ENCODE peak calls at places on chromosomes 16 and 17, in seven cellular contexts. One of them, this sample, is unnamed.

GRCh38 chr17:38799501-38800236 is at the start of gene PIP4K2B:
- DNase-seq in fibroblast of mammary gland: peak
- DNase-seq in transverse colon: peak
- DNase-seq in T-helper 2 cell: peak
- DNase-seq in activated CD4-positive, alpha-beta T cell treated with anti-CD3 and anti-CD28 coated beads, Interleukin-2, amount 10 ng/mL, durations not matched to agents 24 days and 14 days: peak
- DNase-seq in activated naive CD8-positive, alpha-beta T cell treated with anti-CD3 and anti-CD28 coated beads, Interleukin-2, amount 50 U/mL, for 16 hours: peak
- DNase-seq in GM12865: peak
- DNase-seq in this sample: peak

GRCh38 chr16:16908058-16908457 is 529.1 kb downstream of the NPIPA7 start:
- DNase-seq in activated naive CD8-positive, alpha-beta T cell treated with anti-CD3 and anti-CD28 coated beads, Interleukin-2, amount 50 U/mL, for 16 hours: no peak
- DNase-seq in activated CD4-positive, alpha-beta T cell treated with anti-CD3 and anti-CD28 coated beads, Interleukin-2, amount 10 ng/mL, durations not matched to agents 24 days and 14 days: no peak
- DNase-seq in GM12865: no peak
- DNase-seq in T-helper 2 cell: no peak
- DNase-seq in fibroblast of mammary gland: no peak
- DNase-seq in transverse colon: no peak
- DNase-seq in this sample: no peak

GRCh38 chr17:73196500-73196899 is 3.6 kb downstream of the COG1 start:
- DNase-seq in activated naive CD8-positive, alpha-beta T cell treated with anti-CD3 and anti-CD28 coated beads, Interleukin-2, amount 50 U/mL, for 16 hours: no peak
- DNase-seq in T-helper 2 cell: no peak
- DNase-seq in fibroblast of mammary gland: no peak
- DNase-seq in GM12865: peak
- DNase-seq in transverse colon: peak
- DNase-seq in activated CD4-positive, alpha-beta T cell treated with anti-CD3 and anti-CD28 coated beads, Interleukin-2, amount 10 ng/mL, durations not matched to agents 24 days and 14 days: no peak
- DNase-seq in this sample: peak

GRCh38 chr16:831571-832443 is 31.3 kb upstream of the GNG13 start:
- DNase-seq in fibroblast of mammary gland: no peak
- DNase-seq in activated naive CD8-positive, alpha-beta T cell treated with anti-CD3 and anti-CD28 coated beads, Interleukin-2, amount 50 U/mL, for 16 hours: no peak
- DNase-seq in GM12865: no peak
- DNase-seq in T-helper 2 cell: no peak
- DNase-seq in transverse colon: no peak
- DNase-seq in activated CD4-positive, alpha-beta T cell treated with anti-CD3 and anti-CD28 coated beads, Interleukin-2, amount 10 ng/mL, durations not matched to agents 24 days and 14 days: no peak
- DNase-seq in this sample: no peak

GRCh38 chr16:67547423-67548264 is 14.7 kb upstream of the CTCF start:
- DNase-seq in activated CD4-positive, alpha-beta T cell treated with anti-CD3 and anti-CD28 coated beads, Interleukin-2, amount 10 ng/mL, durations not matched to agents 24 days and 14 days: peak
- DNase-seq in GM12865: peak
- DNase-seq in activated naive CD8-positive, alpha-beta T cell treated with anti-CD3 and anti-CD28 coated beads, Interleukin-2, amount 50 U/mL, for 16 hours: no peak
- DNase-seq in transverse colon: peak
- DNase-seq in fibroblast of mammary gland: no peak
- DNase-seq in T-helper 2 cell: no peak
- DNase-seq in this sample: no peak

GRCh38 chr17:31511176-31511540 is 119.7 kb downstream of the RAB11FIP4 start:
- DNase-seq in T-helper 2 cell: no peak
- DNase-seq in fibroblast of mammary gland: no peak
- DNase-seq in activated naive CD8-positive, alpha-beta T cell treated with anti-CD3 and anti-CD28 coated beads, Interleukin-2, amount 50 U/mL, for 16 hours: no peak
- DNase-seq in GM12865: no peak
- DNase-seq in activated CD4-positive, alpha-beta T cell treated with anti-CD3 and anti-CD28 coated beads, Interleukin-2, amount 10 ng/mL, durations not matched to agents 24 days and 14 days: no peak
- DNase-seq in transverse colon: peak
- DNase-seq in this sample: peak

GRCh38 chr17:28968269-28968913 is 17.1 kb upstream of the PHF12 start:
- DNase-seq in fibroblast of mammary gland: no peak
- DNase-seq in activated CD4-positive, alpha-beta T cell treated with anti-CD3 and anti-CD28 coated beads, Interleukin-2, amount 10 ng/mL, durations not matched to agents 24 days and 14 days: no peak
- DNase-seq in GM12865: no peak
- DNase-seq in transverse colon: no peak
- DNase-seq in T-helper 2 cell: no peak
- DNase-seq in activated naive CD8-positive, alpha-beta T cell treated with anti-CD3 and anti-CD28 coated beads, Interleukin-2, amount 50 U/mL, for 16 hours: no peak
- DNase-seq in this sample: no peak

GRCh38 chr16:63577891-63578290 is 1541.7 kb upstream of the CDH8 start:
- DNase-seq in GM12865: no peak
- DNase-seq in activated CD4-positive, alpha-beta T cell treated with anti-CD3 and anti-CD28 coated beads, Interleukin-2, amount 10 ng/mL, durations not matched to agents 24 days and 14 days: no peak
- DNase-seq in activated naive CD8-positive, alpha-beta T cell treated with anti-CD3 and anti-CD28 coated beads, Interleukin-2, amount 50 U/mL, for 16 hours: no peak
- DNase-seq in transverse colon: no peak
- DNase-seq in fibroblast of mammary gland: no peak
- DNase-seq in T-helper 2 cell: no peak
- DNase-seq in this sample: no peak

GRCh38 chr17:44355642-44356099 is 8.0 kb downstream of the FAM171A2 start:
- DNase-seq in activated naive CD8-positive, alpha-beta T cell treated with anti-CD3 and anti-CD28 coated beads, Interleukin-2, amount 50 U/mL, for 16 hours: no peak
- DNase-seq in GM12865: no peak
- DNase-seq in transverse colon: no peak
- DNase-seq in activated CD4-positive, alpha-beta T cell treated with anti-CD3 and anti-CD28 coated beads, Interleukin-2, amount 10 ng/mL, durations not matched to agents 24 days and 14 days: no peak
- DNase-seq in fibroblast of mammary gland: no peak
- DNase-seq in T-helper 2 cell: no peak
- DNase-seq in this sample: no peak

GRCh38 chr16:842061-842476 is 41.5 kb upstream of the GNG13 start:
- DNase-seq in transverse colon: no peak
- DNase-seq in fibroblast of mammary gland: peak
- DNase-seq in activated CD4-positive, alpha-beta T cell treated with anti-CD3 and anti-CD28 coated beads, Interleukin-2, amount 10 ng/mL, durations not matched to agents 24 days and 14 days: no peak
- DNase-seq in activated naive CD8-positive, alpha-beta T cell treated with anti-CD3 and anti-CD28 coated beads, Interleukin-2, amount 50 U/mL, for 16 hours: no peak
- DNase-seq in GM12865: no peak
- DNase-seq in T-helper 2 cell: no peak
- DNase-seq in this sample: no peak

GRCh38 chr17:69314246-69315030 is 12.5 kb downstream of the ABCA5 start:
- DNase-seq in T-helper 2 cell: no peak
- DNase-seq in activated CD4-positive, alpha-beta T cell treated with anti-CD3 and anti-CD28 coated beads, Interleukin-2, amount 10 ng/mL, durations not matched to agents 24 days and 14 days: no peak
- DNase-seq in activated naive CD8-positive, alpha-beta T cell treated with anti-CD3 and anti-CD28 coated beads, Interleukin-2, amount 50 U/mL, for 16 hours: no peak
- DNase-seq in transverse colon: no peak
- DNase-seq in GM12865: no peak
- DNase-seq in fibroblast of mammary gland: no peak
- DNase-seq in this sample: no peak

GRCh38 chr16:53982631-53983042 is 278.7 kb downstream of the FTO start:
- DNase-seq in transverse colon: no peak
- DNase-seq in activated naive CD8-positive, alpha-beta T cell treated with anti-CD3 and anti-CD28 coated beads, Interleukin-2, amount 50 U/mL, for 16 hours: no peak
- DNase-seq in fibroblast of mammary gland: no peak
- DNase-seq in activated CD4-positive, alpha-beta T cell treated with anti-CD3 and anti-CD28 coated beads, Interleukin-2, amount 10 ng/mL, durations not matched to agents 24 days and 14 days: no peak
- DNase-seq in T-helper 2 cell: no peak
- DNase-seq in GM12865: no peak
- DNase-seq in this sample: no peak

GRCh38 chr17:1521067-1521466 is 4.7 kb upstream of the INPP5K start:
- DNase-seq in GM12865: no peak
- DNase-seq in activated naive CD8-positive, alpha-beta T cell treated with anti-CD3 and anti-CD28 coated beads, Interleukin-2, amount 50 U/mL, for 16 hours: no peak
- DNase-seq in fibroblast of mammary gland: no peak
- DNase-seq in T-helper 2 cell: no peak
- DNase-seq in transverse colon: no peak
- DNase-seq in activated CD4-positive, alpha-beta T cell treated with anti-CD3 and anti-CD28 coated beads, Interleukin-2, amount 10 ng/mL, durations not matched to agents 24 days and 14 days: no peak
- DNase-seq in this sample: no peak

GRCh38 chr17:633133-633532 is 81.5 kb downstream of the VPS53 start:
- DNase-seq in fibroblast of mammary gland: no peak
- DNase-seq in transverse colon: no peak
- DNase-seq in activated CD4-positive, alpha-beta T cell treated with anti-CD3 and anti-CD28 coated beads, Interleukin-2, amount 10 ng/mL, durations not matched to agents 24 days and 14 days: no peak
- DNase-seq in activated naive CD8-positive, alpha-beta T cell treated with anti-CD3 and anti-CD28 coated beads, Interleukin-2, amount 50 U/mL, for 16 hours: no peak
- DNase-seq in T-helper 2 cell: no peak
- DNase-seq in GM12865: no peak
- DNase-seq in this sample: no peak

GRCh38 chr16:85733839-85734170 is 17.1 kb downstream of the C16orf74 start:
- DNase-seq in transverse colon: no peak
- DNase-seq in activated CD4-positive, alpha-beta T cell treated with anti-CD3 and anti-CD28 coated beads, Interleukin-2, amount 10 ng/mL, durations not matched to agents 24 days and 14 days: no peak
- DNase-seq in T-helper 2 cell: no peak
- DNase-seq in activated naive CD8-positive, alpha-beta T cell treated with anti-CD3 and anti-CD28 coated beads, Interleukin-2, amount 50 U/mL, for 16 hours: no peak
- DNase-seq in GM12865: no peak
- DNase-seq in fibroblast of mammary gland: no peak
- DNase-seq in this sample: no peak

GRCh38 chr17:28406478-28406824 is 439 bp upstream of the SLC46A1 start:
- DNase-seq in transverse colon: no peak
- DNase-seq in activated naive CD8-positive, alpha-beta T cell treated with anti-CD3 and anti-CD28 coated beads, Interleukin-2, amount 50 U/mL, for 16 hours: no peak
- DNase-seq in T-helper 2 cell: no peak
- DNase-seq in GM12865: no peak
- DNase-seq in fibroblast of mammary gland: peak
- DNase-seq in activated CD4-positive, alpha-beta T cell treated with anti-CD3 and anti-CD28 coated beads, Interleukin-2, amount 10 ng/mL, durations not matched to agents 24 days and 14 days: no peak
- DNase-seq in this sample: no peak

This sample was measured in stomach.